ENCODE peak calls at places on chromosome 1, in five cellular contexts. U is stimulated activated CD8-positive, alpha-beta memory T cell treated with anti-CD3 and anti-CD28 coated beads, Interleukin-7, amount 100 ng/mL, for 1 hour; M is colonic mucosa; A is hypothalamus; W is left lung. P is an unnamed sample.

GRCh38 chr1:43137445-43138052 is 34.5 kb downstream of the EBNA1BP2 start:
- DNase-seq in M (no peak), W (no peak), U (no peak), A (no peak), P (no peak)

GRCh38 chr1:152052606-152053005 is 15.8 kb upstream of the S100A11 start:
- DNase-seq in W (peak; percentile 91), M (peak; percentile 89), U (peak; percentile 81), A (peak; percentile 45), P (no peak)

GRCh38 chr1:23103001-23103879 is 65.4 kb downstream of the LUZP1 start:
- DNase-seq in A (no peak), M (peak; percentile 50), U (no peak), W (no peak), P (no peak)

GRCh38 chr1:180893614-180894013 is 19.1 kb upstream of the KIAA1614 start:
- DNase-seq in W (no peak), A (no peak), U (no peak), M (no peak), P (no peak)

GRCh38 chr1:85850238-85850637 is 142.0 kb upstream of the ZNHIT6 start:
- DNase-seq in U (no peak), W (no peak), A (no peak), M (no peak), P (no peak)

GRCh38 chr1:68047659-68048026 is 2.8 kb downstream of the DIRAS3 start:
- DNase-seq in M (no peak), W (no peak), U (no peak), A (no peak), P (no peak)

GRCh38 chr1:40773748-40774265 is 9.8 kb upstream of the KCNQ4 start:
- DNase-seq in U (no peak), A (no peak), M (no peak), W (no peak), P (no peak)

GRCh38 chr1:96633695-96634094 is 87.9 kb upstream of the PTBP2 start:
- DNase-seq in A (no peak), W (no peak), M (no peak), U (no peak), P (no peak)

GRCh38 chr1:2314297-2314802 is 77.0 kb downstream of the MORN1 start:
- DNase-seq in W (peak; percentile 86), A (no peak), M (peak; percentile 48), U (no peak), P (no peak)

P was measured in vagina.